ENCODE peak calls at places on chromosomes 11 and 22, in ten cellular contexts. P is PC-9; B is DMS153; V is memory B cell; F is stimulated activated CD4-positive, alpha-beta T cell treated with anti-CD3 and anti-CD28 coated beads, Interleukin-2, amount 100 ng/mL, for 48 hours; X is T-helper 1 cell; L is small intestine; C is myocyte; G is Caki2; J is DMS53. N is an unnamed sample.

GRCh38 chr11:95768521-95768920 is 21.1 kb downstream of the FAM76B start:
- DNase-seq in P (no peak), B (no peak), V (no peak), F (no peak), X (no peak), C (no peak), G (no peak), L (no peak), J (no peak), N (no peak)

GRCh38 chr11:8544807-8545206 is 49.2 kb downstream of the STK33 start:
- DNase-seq in P (no peak), X (no peak), G (no peak), V (no peak), L (no peak), F (no peak), B (no peak), C (no peak), J (peak; percentile 29), N (no peak)

GRCh38 chr11:31417357-31417756 is 47.7 kb downstream of the DNAJC24 start:
- DNase-seq in F (no peak), P (no peak), X (no peak), C (no peak), B (no peak), J (no peak), L (no peak), V (no peak), G (no peak), N (no peak)

GRCh38 chr22:21041937-21042336 is 3.8 kb upstream of the LRRC74B start:
- DNase-seq in X (no peak), L (no peak), G (no peak), J (no peak), P (no peak), F (no peak), V (no peak), B (no peak), C (peak; percentile 73), N (no peak)

GRCh38 chr11:36235750-36236149 is 53.5 kb downstream of the COMMD9 start:
- DNase-seq in L (no peak), J (no peak), X (no peak), F (no peak), B (no peak), V (no peak), P (no peak), C (no peak), G (no peak), N (no peak)

GRCh38 chr11:77821349-77821851 is 456 bp downstream of the AAMDC start:
- DNase-seq in J (peak; percentile 76), B (no peak), L (peak; percentile 29), C (peak; percentile 26), V (peak; percentile 25), F (peak; percentile 7), P (no peak), G (peak; percentile 1), X (no peak), N (peak; percentile 10)

GRCh38 chr11:60088364-60088763 is at the start of gene MS4A2:
- DNase-seq in C (no peak), B (no peak), G (no peak), V (no peak), L (no peak), P (no peak), X (no peak), J (no peak), F (no peak), N (no peak)

GRCh38 chr11:45106006-45106405 is 40.4 kb upstream of the PRDM11 start:
- DNase-seq in C (no peak), G (no peak), V (no peak), B (no peak), P (no peak), L (no peak), X (no peak), J (no peak), F (no peak), N (no peak)

GRCh38 chr11:118921929-118922744 is 3.6 kb downstream of the BCL9L start:
- DNase-seq in X (no peak), J (peak; percentile 62), C (peak; percentile 76), G (peak; percentile 71), L (peak; percentile 80), F (no peak), V (no peak), B (no peak), P (peak; percentile 83), N (no peak)

GRCh38 chr11:7671807-7672206 is 1.5 kb downstream of the CYB5R2 start:
- DNase-seq in P (no peak), G (no peak), B (no peak), F (no peak), L (no peak), C (no peak), J (no peak), V (no peak), X (no peak), N (no peak)

GRCh38 chr22:19105867-19106802 is 16.1 kb downstream of the DGCR2 start:
- DNase-seq in V (no peak), P (no peak), G (no peak), J (peak; percentile 13), F (no peak), X (peak; percentile 46), C (peak; percentile 25), B (no peak), L (no peak), N (no peak)

GRCh38 chr11:131522851-131523250 is 152.4 kb downstream of the NTM start:
- DNase-seq in P (no peak), V (no peak), F (no peak), J (no peak), L (no peak), G (no peak), X (no peak), B (no peak), C (peak; percentile 29), N (no peak)

GRCh38 chr11:119741369-119742262 is 12.6 kb upstream of the NECTIN1 start:
- DNase-seq in P (peak; percentile 16), L (peak; percentile 53), G (no peak), C (no peak), B (no peak), V (peak; percentile 64), X (peak; percentile 49), J (peak; percentile 47), F (peak; percentile 60), N (peak; percentile 38)

GRCh38 chr22:22865311-22866072 is 22.1 kb upstream of the IGLL5 start:
- DNase-seq in F (no peak), P (no peak), G (no peak), L (peak; percentile 7), V (no peak), B (no peak), X (peak; percentile 18), J (no peak), C (no peak), N (no peak)

GRCh38 chr11:6481012-6481923 is at the start of the genes ARFIP2 and TIMM10B:
- DNase-seq in C (peak; percentile 98), G (peak; percentile 91), F (peak; percentile 95), X (peak; percentile 95), J (peak; percentile 99), V (peak; percentile 92), B (peak; percentile 95), L (peak; percentile 98), P (peak; percentile 89), N (peak; percentile 95)

GRCh38 chr11:20363500-20364411 is at the start of gene HTATIP2:
- DNase-seq in G (peak; percentile 69), J (peak; percentile 82), P (peak; percentile 57), L (peak; percentile 83), F (peak; percentile 52), B (peak; percentile 58), X (peak; percentile 73), C (peak; percentile 43), V (peak; percentile 74), N (peak; percentile 77)

GRCh38 chr11:113546757-113547507 is 71.7 kb upstream of the DRD2 start:
- DNase-seq in L (no peak), C (peak; percentile 41), G (no peak), J (no peak), B (no peak), V (no peak), P (no peak), F (no peak), X (no peak), N (no peak)

GRCh38 chr11:32088117-32088941 is 2.5 kb upstream of the RCN1 start:
- DNase-seq in V (no peak), L (no peak), F (peak; percentile 7), C (peak; percentile 87), G (peak; percentile 81), J (peak; percentile 9), P (peak; percentile 76), B (no peak), X (no peak), N (peak; percentile 60)

GRCh38 chr11:111846640-111847039 is 24.7 kb downstream of the ALG9 start:
- DNase-seq in X (no peak), F (no peak), B (no peak), J (no peak), G (peak; percentile 6), V (no peak), C (no peak), P (peak; percentile 27), L (no peak), N (no peak)

GRCh38 chr11:119684361-119685072 is 44.5 kb downstream of the NECTIN1 start:
- DNase-seq in C (peak; percentile 44), F (no peak), P (peak; percentile 60), J (peak; percentile 72), B (no peak), V (no peak), G (no peak), X (no peak), L (no peak), N (no peak)